ENCODE peak calls at places on chromosomes 7 and 10, in seven cellular contexts. One of them, this sample, is unnamed.

GRCh38 chr7:2175091-2175490 is 57.7 kb downstream of the MAD1L1 start:
- DNase-seq in GM06990: no peak
- DNase-seq in CD8-positive, alpha-beta T cell: no peak
- DNase-seq in astrocyte: no peak
- DNase-seq in fibroblast of the aortic adventitia: no peak
- DNase-seq in PC-3: no peak
- DNase-seq in fibroblast of pulmonary artery: no peak
- DNase-seq in this sample: no peak

GRCh38 chr7:150446288-150446938 is 4.0 kb upstream of the GIMAP8 start:
- DNase-seq in GM06990: no peak
- DNase-seq in CD8-positive, alpha-beta T cell: no peak
- DNase-seq in astrocyte: peak; percentile 8
- DNase-seq in fibroblast of the aortic adventitia: no peak
- DNase-seq in PC-3: peak; percentile 40
- DNase-seq in fibroblast of pulmonary artery: no peak
- DNase-seq in this sample: no peak

GRCh38 chr10:69639291-69640195 is 9.5 kb downstream of the FAM241B start:
- DNase-seq in GM06990: no peak
- DNase-seq in CD8-positive, alpha-beta T cell: peak; percentile 56
- DNase-seq in astrocyte: peak; percentile 18
- DNase-seq in fibroblast of the aortic adventitia: peak; percentile 79
- DNase-seq in PC-3: peak; percentile 87
- DNase-seq in fibroblast of pulmonary artery: peak; percentile 76
- DNase-seq in this sample: no peak

GRCh38 chr7:98210513-98211220 is 572 bp upstream of the BHLHA15 start:
- DNase-seq in GM06990: no peak
- DNase-seq in CD8-positive, alpha-beta T cell: no peak
- DNase-seq in astrocyte: no peak
- DNase-seq in fibroblast of the aortic adventitia: no peak
- DNase-seq in PC-3: no peak
- DNase-seq in fibroblast of pulmonary artery: peak; percentile 5
- DNase-seq in this sample: no peak

GRCh38 chr10:133276435-133277201 is at the start of gene ADAM8:
- DNase-seq in GM06990: peak; percentile 83
- DNase-seq in CD8-positive, alpha-beta T cell: peak; percentile 55
- DNase-seq in astrocyte: no peak
- DNase-seq in fibroblast of the aortic adventitia: no peak
- DNase-seq in PC-3: peak; percentile 61
- DNase-seq in fibroblast of pulmonary artery: no peak
- DNase-seq in this sample: peak; percentile 68

GRCh38 chr10:86661161-86662025 is 6.9 kb upstream of the LDB3 start:
- DNase-seq in GM06990: no peak
- DNase-seq in CD8-positive, alpha-beta T cell: no peak
- DNase-seq in astrocyte: no peak
- DNase-seq in fibroblast of the aortic adventitia: peak; percentile 66
- DNase-seq in PC-3: no peak
- DNase-seq in fibroblast of pulmonary artery: peak; percentile 49
- DNase-seq in this sample: no peak

GRCh38 chr10:126088144-126088543 is 191.8 kb downstream of the FANK1 start:
- DNase-seq in GM06990: no peak
- DNase-seq in CD8-positive, alpha-beta T cell: no peak
- DNase-seq in astrocyte: peak; percentile 59
- DNase-seq in fibroblast of the aortic adventitia: no peak
- DNase-seq in PC-3: no peak
- DNase-seq in fibroblast of pulmonary artery: peak; percentile 54
- DNase-seq in this sample: no peak

GRCh38 chr10:121373411-121373810 is 224.8 kb downstream of the FGFR2 start:
- DNase-seq in GM06990: no peak
- DNase-seq in CD8-positive, alpha-beta T cell: no peak
- DNase-seq in astrocyte: no peak
- DNase-seq in fibroblast of the aortic adventitia: no peak
- DNase-seq in PC-3: no peak
- DNase-seq in fibroblast of pulmonary artery: no peak
- DNase-seq in this sample: no peak

GRCh38 chr10:118062798-118063238 is 16.1 kb upstream of the RAB11FIP2 start:
- DNase-seq in GM06990: no peak
- DNase-seq in CD8-positive, alpha-beta T cell: no peak
- DNase-seq in astrocyte: no peak
- DNase-seq in fibroblast of the aortic adventitia: no peak
- DNase-seq in PC-3: no peak
- DNase-seq in fibroblast of pulmonary artery: no peak
- DNase-seq in this sample: no peak

GRCh38 chr7:44433255-44434022 is 57.0 kb downstream of the NUDCD3 start:
- DNase-seq in GM06990: no peak
- DNase-seq in CD8-positive, alpha-beta T cell: no peak
- DNase-seq in astrocyte: no peak
- DNase-seq in fibroblast of the aortic adventitia: no peak
- DNase-seq in PC-3: no peak
- DNase-seq in fibroblast of pulmonary artery: no peak
- DNase-seq in this sample: no peak

GRCh38 chr7:44432381-44432977 is 58.0 kb downstream of the NUDCD3 start:
- DNase-seq in GM06990: no peak
- DNase-seq in CD8-positive, alpha-beta T cell: no peak
- DNase-seq in astrocyte: no peak
- DNase-seq in fibroblast of the aortic adventitia: no peak
- DNase-seq in PC-3: no peak
- DNase-seq in fibroblast of pulmonary artery: no peak
- DNase-seq in this sample: no peak

GRCh38 chr7:44434201-44434600 is 56.3 kb downstream of the NUDCD3 start:
- DNase-seq in GM06990: no peak
- DNase-seq in CD8-positive, alpha-beta T cell: no peak
- DNase-seq in astrocyte: no peak
- DNase-seq in fibroblast of the aortic adventitia: peak; percentile 13
- DNase-seq in PC-3: no peak
- DNase-seq in fibroblast of pulmonary artery: no peak
- DNase-seq in this sample: no peak

GRCh38 chr7:44430054-44430453 is 60.4 kb downstream of the NUDCD3 start:
- DNase-seq in GM06990: no peak
- DNase-seq in CD8-positive, alpha-beta T cell: no peak
- DNase-seq in astrocyte: no peak
- DNase-seq in fibroblast of the aortic adventitia: no peak
- DNase-seq in PC-3: no peak
- DNase-seq in fibroblast of pulmonary artery: no peak
- DNase-seq in this sample: no peak

DNA sequence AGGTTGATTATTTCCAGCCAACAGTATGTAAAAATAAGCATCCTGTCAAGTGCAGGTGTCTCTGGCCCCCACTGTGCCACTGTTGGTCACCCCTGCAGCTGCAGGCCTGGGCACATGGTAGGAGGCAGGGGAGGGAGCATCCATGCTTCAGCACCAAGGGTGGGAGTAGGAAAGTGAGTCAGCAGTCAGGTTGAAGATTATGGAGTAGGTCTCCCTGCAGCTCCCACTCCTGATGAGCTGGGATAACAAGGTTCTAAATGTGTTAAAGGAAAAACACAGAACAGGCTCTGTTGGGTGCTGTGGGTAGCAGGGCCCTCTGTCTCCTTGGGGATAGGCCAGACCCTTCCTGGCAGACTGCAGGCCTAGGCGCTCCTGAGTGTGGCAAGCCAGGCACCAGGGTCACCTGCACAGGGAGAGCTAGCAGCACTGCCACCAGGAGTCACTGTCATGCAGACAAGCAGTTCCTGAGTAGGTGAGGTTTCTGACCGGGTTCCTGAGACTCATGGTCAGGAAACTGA is 59.3 kb downstream of the NUDCD3 start:
- DNase-seq in GM06990: peak; percentile 19
- DNase-seq in CD8-positive, alpha-beta T cell: no peak
- DNase-seq in astrocyte: no peak
- DNase-seq in fibroblast of the aortic adventitia: no peak
- DNase-seq in PC-3: peak; percentile 9
- DNase-seq in fibroblast of pulmonary artery: no peak
- DNase-seq in this sample: no peak
- TF ChIP-seq CTCF in GM06990: peak; percentile 56
- TF ChIP-seq CTCF in CD8-positive, alpha-beta T cell: peak; percentile 50
- TF ChIP-seq CTCF in astrocyte: no peak
- TF ChIP-seq CTCF in fibroblast of the aortic adventitia: no peak
- TF ChIP-seq CTCF in PC-3: peak; percentile 33
- TF ChIP-seq CTCF in fibroblast of pulmonary artery: no peak
- TF ChIP-seq CTCF in this sample: no peak

DNA sequence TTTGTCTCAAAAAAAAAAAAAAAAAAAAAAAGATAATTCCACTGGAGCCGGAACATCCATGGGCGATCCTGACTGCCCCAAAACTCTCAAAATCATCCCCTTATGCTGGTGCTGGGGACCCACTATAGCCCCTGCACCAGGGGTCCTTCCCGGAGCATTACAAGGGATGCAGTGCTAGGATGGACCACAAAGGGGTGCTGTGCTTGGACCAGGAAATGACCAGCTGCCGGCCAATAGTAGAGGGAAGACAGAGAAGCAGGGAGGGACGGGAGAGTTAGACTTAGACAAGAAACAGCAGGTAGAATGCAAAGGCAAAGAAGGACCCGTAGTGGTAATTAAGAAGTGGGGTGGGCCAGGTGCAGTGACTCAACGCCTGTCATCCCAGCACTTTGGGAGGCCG is 40.5 kb downstream of the RCC1L start:
- DNase-seq in GM06990: no peak
- DNase-seq in CD8-positive, alpha-beta T cell: no peak
- DNase-seq in astrocyte: no peak
- DNase-seq in fibroblast of the aortic adventitia: no peak
- DNase-seq in PC-3: no peak
- DNase-seq in fibroblast of pulmonary artery: no peak
- DNase-seq in this sample: no peak
- TF ChIP-seq CTCF in GM06990: peak; percentile 2
- TF ChIP-seq CTCF in CD8-positive, alpha-beta T cell: no peak
- TF ChIP-seq CTCF in astrocyte: no peak
- TF ChIP-seq CTCF in fibroblast of the aortic adventitia: peak; percentile 28
- TF ChIP-seq CTCF in PC-3: no peak
- TF ChIP-seq CTCF in fibroblast of pulmonary artery: peak; percentile 28
- TF ChIP-seq CTCF in this sample: no peak

GRCh38 chr7:102434039-102434481 is 685 bp downstream of the ORAI2 start:
- DNase-seq in GM06990: no peak
- DNase-seq in CD8-positive, alpha-beta T cell: no peak
- DNase-seq in astrocyte: no peak
- DNase-seq in fibroblast of the aortic adventitia: peak; percentile 42
- DNase-seq in PC-3: peak; percentile 9
- DNase-seq in fibroblast of pulmonary artery: peak; percentile 48
- DNase-seq in this sample: peak; percentile 35
- TF ChIP-seq CTCF in GM06990: no peak
- TF ChIP-seq CTCF in CD8-positive, alpha-beta T cell: no peak
- TF ChIP-seq CTCF in astrocyte: no peak
- TF ChIP-seq CTCF in fibroblast of the aortic adventitia: no peak
- TF ChIP-seq CTCF in PC-3: no peak
- TF ChIP-seq CTCF in fibroblast of pulmonary artery: no peak
- TF ChIP-seq CTCF in this sample: no peak

GRCh38 chr10:92961638-92962037 is 99.0 kb upstream of the CYP26C1 start:
- DNase-seq in GM06990: no peak
- DNase-seq in CD8-positive, alpha-beta T cell: no peak
- DNase-seq in astrocyte: no peak
- DNase-seq in fibroblast of the aortic adventitia: no peak
- DNase-seq in PC-3: no peak
- DNase-seq in fibroblast of pulmonary artery: no peak
- DNase-seq in this sample: no peak
- TF ChIP-seq CTCF in GM06990: no peak
- TF ChIP-seq CTCF in CD8-positive, alpha-beta T cell: no peak
- TF ChIP-seq CTCF in astrocyte: no peak
- TF ChIP-seq CTCF in fibroblast of the aortic adventitia: no peak
- TF ChIP-seq CTCF in PC-3: no peak
- TF ChIP-seq CTCF in fibroblast of pulmonary artery: no peak
- TF ChIP-seq CTCF in this sample: no peak

This sample was measured in activated B cell treated with CpG ODN at 0.5 μM for 24 hours.